ENCODE peak calls at places on chromosomes 12 and 14, in four cellular contexts. One of them, this sample, is unnamed.

GRCh38 chr12:124863409-124864325 is at the start of gene SCARB1:
- DNase-seq in fibroblast of lung: peak; percentile 64
- DNase-seq in stimulated activated CD4-positive, alpha-beta T cell treated with anti-CD3 and anti-CD28 coated beads, Interleukin-2, amount 100 ng/mL, for 48 hours: peak; percentile 64
- DNase-seq in B cell: peak; percentile 98
- DNase-seq in this sample: peak; percentile 73

GRCh38 chr14:46034305-46034704 is 617.3 kb downstream of the RPL10L start:
- DNase-seq in fibroblast of lung: no peak
- DNase-seq in stimulated activated CD4-positive, alpha-beta T cell treated with anti-CD3 and anti-CD28 coated beads, Interleukin-2, amount 100 ng/mL, for 48 hours: no peak
- DNase-seq in B cell: no peak
- DNase-seq in this sample: no peak

GRCh38 chr12:48961801-48962200 is 4.5 kb upstream of the ARF3 start:
- DNase-seq in fibroblast of lung: no peak
- DNase-seq in stimulated activated CD4-positive, alpha-beta T cell treated with anti-CD3 and anti-CD28 coated beads, Interleukin-2, amount 100 ng/mL, for 48 hours: no peak
- DNase-seq in B cell: no peak
- DNase-seq in this sample: no peak

GRCh38 chr12:79414252-79414651 is 276.5 kb downstream of the PAWR start:
- DNase-seq in fibroblast of lung: no peak
- DNase-seq in stimulated activated CD4-positive, alpha-beta T cell treated with anti-CD3 and anti-CD28 coated beads, Interleukin-2, amount 100 ng/mL, for 48 hours: no peak
- DNase-seq in B cell: no peak
- DNase-seq in this sample: no peak

GRCh38 chr14:88522393-88522792 is 32.4 kb downstream of the PTPN21 start:
- DNase-seq in fibroblast of lung: no peak
- DNase-seq in stimulated activated CD4-positive, alpha-beta T cell treated with anti-CD3 and anti-CD28 coated beads, Interleukin-2, amount 100 ng/mL, for 48 hours: no peak
- DNase-seq in B cell: no peak
- DNase-seq in this sample: no peak

GRCh38 chr12:93922583-93923006 is 225.8 kb upstream of the PLXNC1 start:
- DNase-seq in fibroblast of lung: peak; percentile 23
- DNase-seq in stimulated activated CD4-positive, alpha-beta T cell treated with anti-CD3 and anti-CD28 coated beads, Interleukin-2, amount 100 ng/mL, for 48 hours: no peak
- DNase-seq in B cell: no peak
- DNase-seq in this sample: no peak

GRCh38 chr12:2170376-2170775 is 117.6 kb downstream of the CACNA1C start:
- DNase-seq in fibroblast of lung: peak; percentile 74
- DNase-seq in stimulated activated CD4-positive, alpha-beta T cell treated with anti-CD3 and anti-CD28 coated beads, Interleukin-2, amount 100 ng/mL, for 48 hours: no peak
- DNase-seq in B cell: no peak
- DNase-seq in this sample: peak; percentile 33

GRCh38 chr14:59829469-59829868 is 41.1 kb downstream of the RTN1 start:
- DNase-seq in fibroblast of lung: no peak
- DNase-seq in stimulated activated CD4-positive, alpha-beta T cell treated with anti-CD3 and anti-CD28 coated beads, Interleukin-2, amount 100 ng/mL, for 48 hours: no peak
- DNase-seq in B cell: no peak
- DNase-seq in this sample: no peak

GRCh38 chr12:87086118-87086891 is 830.1 kb upstream of the MGAT4C start:
- DNase-seq in fibroblast of lung: peak; percentile 33
- DNase-seq in stimulated activated CD4-positive, alpha-beta T cell treated with anti-CD3 and anti-CD28 coated beads, Interleukin-2, amount 100 ng/mL, for 48 hours: no peak
- DNase-seq in B cell: no peak
- DNase-seq in this sample: peak; percentile 17

GRCh38 chr14:75258079-75258802 is 20.4 kb upstream of the FOS start:
- DNase-seq in fibroblast of lung: peak; percentile 11
- DNase-seq in stimulated activated CD4-positive, alpha-beta T cell treated with anti-CD3 and anti-CD28 coated beads, Interleukin-2, amount 100 ng/mL, for 48 hours: no peak
- DNase-seq in B cell: no peak
- DNase-seq in this sample: peak; percentile 92

GRCh38 chr12:48194780-48195179 is 8.3 kb downstream of the OR10AD1 start:
- DNase-seq in fibroblast of lung: peak; percentile 43
- DNase-seq in stimulated activated CD4-positive, alpha-beta T cell treated with anti-CD3 and anti-CD28 coated beads, Interleukin-2, amount 100 ng/mL, for 48 hours: no peak
- DNase-seq in B cell: no peak
- DNase-seq in this sample: peak; percentile 54

GRCh38 chr12:63023926-63024325 is 89.0 kb upstream of the PPM1H start:
- DNase-seq in fibroblast of lung: no peak
- DNase-seq in stimulated activated CD4-positive, alpha-beta T cell treated with anti-CD3 and anti-CD28 coated beads, Interleukin-2, amount 100 ng/mL, for 48 hours: no peak
- DNase-seq in B cell: no peak
- DNase-seq in this sample: no peak

GRCh38 chr14:55373784-55374725 is 37.6 kb downstream of the ATG14 start:
- DNase-seq in fibroblast of lung: peak; percentile 77
- DNase-seq in stimulated activated CD4-positive, alpha-beta T cell treated with anti-CD3 and anti-CD28 coated beads, Interleukin-2, amount 100 ng/mL, for 48 hours: no peak
- DNase-seq in B cell: no peak
- DNase-seq in this sample: peak; percentile 72

GRCh38 chr12:93784339-93785086 is 107.3 kb downstream of the CRADD start:
- DNase-seq in fibroblast of lung: peak; percentile 94
- DNase-seq in stimulated activated CD4-positive, alpha-beta T cell treated with anti-CD3 and anti-CD28 coated beads, Interleukin-2, amount 100 ng/mL, for 48 hours: no peak
- DNase-seq in B cell: no peak
- DNase-seq in this sample: peak; percentile 63

GRCh38 chr12:20367731-20368652 is at the start of gene PDE3A:
- DNase-seq in fibroblast of lung: peak; percentile 86
- DNase-seq in stimulated activated CD4-positive, alpha-beta T cell treated with anti-CD3 and anti-CD28 coated beads, Interleukin-2, amount 100 ng/mL, for 48 hours: no peak
- DNase-seq in B cell: no peak
- DNase-seq in this sample: peak; percentile 91

GRCh38 chr12:132556216-132556615 is 54.2 kb downstream of the LRCOL1 start:
- DNase-seq in fibroblast of lung: no peak
- DNase-seq in stimulated activated CD4-positive, alpha-beta T cell treated with anti-CD3 and anti-CD28 coated beads, Interleukin-2, amount 100 ng/mL, for 48 hours: no peak
- DNase-seq in B cell: no peak
- DNase-seq in this sample: no peak

GRCh38 chr12:24997496-24997895 is 48.6 kb upstream of the BCAT1 start:
- DNase-seq in fibroblast of lung: peak; percentile 40
- DNase-seq in stimulated activated CD4-positive, alpha-beta T cell treated with anti-CD3 and anti-CD28 coated beads, Interleukin-2, amount 100 ng/mL, for 48 hours: no peak
- DNase-seq in B cell: no peak
- DNase-seq in this sample: no peak

GRCh38 chr12:122646568-122647220 is 56.5 kb downstream of the HCAR2 start:
- DNase-seq in fibroblast of lung: peak; percentile 67
- DNase-seq in stimulated activated CD4-positive, alpha-beta T cell treated with anti-CD3 and anti-CD28 coated beads, Interleukin-2, amount 100 ng/mL, for 48 hours: peak; percentile 23
- DNase-seq in B cell: peak; percentile 40
- DNase-seq in this sample: peak; percentile 66

GRCh38 chr12:124680863-124681778 is 113.7 kb upstream of the NCOR2 start:
- DNase-seq in fibroblast of lung: peak; percentile 96
- DNase-seq in stimulated activated CD4-positive, alpha-beta T cell treated with anti-CD3 and anti-CD28 coated beads, Interleukin-2, amount 100 ng/mL, for 48 hours: no peak
- DNase-seq in B cell: no peak
- DNase-seq in this sample: peak; percentile 99

GRCh38 chr12:132479938-132480619 is 9.9 kb upstream of the FBRSL1 start:
- DNase-seq in fibroblast of lung: no peak
- DNase-seq in stimulated activated CD4-positive, alpha-beta T cell treated with anti-CD3 and anti-CD28 coated beads, Interleukin-2, amount 100 ng/mL, for 48 hours: no peak
- DNase-seq in B cell: no peak
- DNase-seq in this sample: no peak

GRCh38 chr12:103548622-103549601 is 38.2 kb upstream of the STAB2 start:
- DNase-seq in fibroblast of lung: peak; percentile 53
- DNase-seq in stimulated activated CD4-positive, alpha-beta T cell treated with anti-CD3 and anti-CD28 coated beads, Interleukin-2, amount 100 ng/mL, for 48 hours: peak; percentile 69
- DNase-seq in B cell: peak; percentile 50
- DNase-seq in this sample: peak; percentile 75

GRCh38 chr12:50017047-50017446 is 8.2 kb downstream of the RACGAP1 start:
- DNase-seq in fibroblast of lung: peak; percentile 81
- DNase-seq in stimulated activated CD4-positive, alpha-beta T cell treated with anti-CD3 and anti-CD28 coated beads, Interleukin-2, amount 100 ng/mL, for 48 hours: no peak
- DNase-seq in B cell: no peak
- DNase-seq in this sample: peak; percentile 86

GRCh38 chr12:132286912-132287311 is 42.5 kb downstream of the GALNT9 start:
- DNase-seq in fibroblast of lung: peak; percentile 13
- DNase-seq in stimulated activated CD4-positive, alpha-beta T cell treated with anti-CD3 and anti-CD28 coated beads, Interleukin-2, amount 100 ng/mL, for 48 hours: no peak
- DNase-seq in B cell: no peak
- DNase-seq in this sample: no peak

GRCh38 chr12:52628841-52629240 is 10.5 kb upstream of the KRT73 start:
- DNase-seq in fibroblast of lung: no peak
- DNase-seq in stimulated activated CD4-positive, alpha-beta T cell treated with anti-CD3 and anti-CD28 coated beads, Interleukin-2, amount 100 ng/mL, for 48 hours: no peak
- DNase-seq in B cell: no peak
- DNase-seq in this sample: no peak

GRCh38 chr12:131675126-131676080 is 35.5 kb upstream of the SFSWAP start:
- DNase-seq in fibroblast of lung: no peak
- DNase-seq in stimulated activated CD4-positive, alpha-beta T cell treated with anti-CD3 and anti-CD28 coated beads, Interleukin-2, amount 100 ng/mL, for 48 hours: no peak
- DNase-seq in B cell: no peak
- DNase-seq in this sample: no peak

GRCh38 chr14:76268013-76268376 is 107.9 kb upstream of the ESRRB start:
- DNase-seq in fibroblast of lung: no peak
- DNase-seq in stimulated activated CD4-positive, alpha-beta T cell treated with anti-CD3 and anti-CD28 coated beads, Interleukin-2, amount 100 ng/mL, for 48 hours: no peak
- DNase-seq in B cell: no peak
- DNase-seq in this sample: no peak

GRCh38 chr14:105273062-105273461 is 24.7 kb downstream of the BTBD6 start:
- DNase-seq in fibroblast of lung: no peak
- DNase-seq in stimulated activated CD4-positive, alpha-beta T cell treated with anti-CD3 and anti-CD28 coated beads, Interleukin-2, amount 100 ng/mL, for 48 hours: no peak
- DNase-seq in B cell: no peak
- DNase-seq in this sample: no peak

GRCh38 chr14:36553650-36554260 is 28.7 kb downstream of the NKX2-8 start:
- DNase-seq in fibroblast of lung: peak; percentile 42
- DNase-seq in stimulated activated CD4-positive, alpha-beta T cell treated with anti-CD3 and anti-CD28 coated beads, Interleukin-2, amount 100 ng/mL, for 48 hours: no peak
- DNase-seq in B cell: no peak
- DNase-seq in this sample: peak; percentile 49

GRCh38 chr12:128402481-128402880 is 135.5 kb downstream of the TMEM132C start:
- DNase-seq in fibroblast of lung: no peak
- DNase-seq in stimulated activated CD4-positive, alpha-beta T cell treated with anti-CD3 and anti-CD28 coated beads, Interleukin-2, amount 100 ng/mL, for 48 hours: no peak
- DNase-seq in B cell: no peak
- DNase-seq in this sample: no peak

GRCh38 chr14:64518229-64518628 is 13.7 kb downstream of the ZBTB1 start:
- DNase-seq in fibroblast of lung: no peak
- DNase-seq in stimulated activated CD4-positive, alpha-beta T cell treated with anti-CD3 and anti-CD28 coated beads, Interleukin-2, amount 100 ng/mL, for 48 hours: no peak
- DNase-seq in B cell: no peak
- DNase-seq in this sample: no peak

GRCh38 chr12:74170645-74171477 is 366.8 kb upstream of the ATXN7L3B start:
- DNase-seq in fibroblast of lung: no peak
- DNase-seq in stimulated activated CD4-positive, alpha-beta T cell treated with anti-CD3 and anti-CD28 coated beads, Interleukin-2, amount 100 ng/mL, for 48 hours: no peak
- DNase-seq in B cell: no peak
- DNase-seq in this sample: no peak

GRCh38 chr14:94025720-94026119 is 420 bp upstream of the OTUB2 start:
- DNase-seq in fibroblast of lung: peak; percentile 56
- DNase-seq in stimulated activated CD4-positive, alpha-beta T cell treated with anti-CD3 and anti-CD28 coated beads, Interleukin-2, amount 100 ng/mL, for 48 hours: no peak
- DNase-seq in B cell: no peak
- DNase-seq in this sample: no peak

GRCh38 chr12:109329710-109330109 is 18.0 kb upstream of the MYO1H start:
- DNase-seq in fibroblast of lung: no peak
- DNase-seq in stimulated activated CD4-positive, alpha-beta T cell treated with anti-CD3 and anti-CD28 coated beads, Interleukin-2, amount 100 ng/mL, for 48 hours: no peak
- DNase-seq in B cell: no peak
- DNase-seq in this sample: no peak

GRCh38 chr12:123092866-123093265 is 58.0 kb downstream of the PITPNM2 start:
- DNase-seq in fibroblast of lung: no peak
- DNase-seq in stimulated activated CD4-positive, alpha-beta T cell treated with anti-CD3 and anti-CD28 coated beads, Interleukin-2, amount 100 ng/mL, for 48 hours: no peak
- DNase-seq in B cell: no peak
- DNase-seq in this sample: peak; percentile 30

GRCh38 chr12:57171668-57172067 is 24.2 kb upstream of the LRP1-AS start:
- DNase-seq in fibroblast of lung: peak; percentile 53
- DNase-seq in stimulated activated CD4-positive, alpha-beta T cell treated with anti-CD3 and anti-CD28 coated beads, Interleukin-2, amount 100 ng/mL, for 48 hours: no peak
- DNase-seq in B cell: no peak
- DNase-seq in this sample: peak; percentile 41

GRCh38 chr14:45003924-45004323 is 41.9 kb downstream of the TOGARAM1 start:
- DNase-seq in fibroblast of lung: no peak
- DNase-seq in stimulated activated CD4-positive, alpha-beta T cell treated with anti-CD3 and anti-CD28 coated beads, Interleukin-2, amount 100 ng/mL, for 48 hours: no peak
- DNase-seq in B cell: no peak
- DNase-seq in this sample: no peak